ENCODE peak calls at places on chromosomes 12 and 14, in six cellular contexts. Z is H1, W is GM12878, F is HepG2, C is SK-N-SH, P is K562. E is an unnamed sample.

GRCh38 chr14:104206281-104206904 is 68.0 kb downstream of the KIF26A start:
- DNase-seq in Z (no peak), W (no peak), F (peak), C (peak), P (no peak), E (no peak)

GRCh38 chr12:124613151-124613585 is 45.8 kb upstream of the NCOR2 start:
- DNase-seq in Z (no peak), W (no peak), F (no peak), C (no peak), P (no peak), E (no peak)

GRCh38 chr12:131975228-131975627 is 25.5 kb downstream of the EP400 start:
- DNase-seq in Z (no peak), W (no peak), F (no peak), C (no peak), P (peak), E (no peak)

GRCh38 chr12:50062733-50063452 is 5.5 kb downstream of the ASIC1 start:
- DNase-seq in Z (no peak), W (no peak), F (no peak), C (no peak), P (no peak), E (no peak)

GRCh38 chr14:103633391-103633790 is 4.4 kb downstream of the KLC1 start:
- DNase-seq in Z (no peak), W (no peak), F (no peak), C (no peak), P (no peak), E (no peak)

GRCh38 chr12:3045989-3046388 is 31.2 kb upstream of the TSPAN9 start:
- DNase-seq in Z (no peak), W (no peak), F (no peak), C (no peak), P (no peak), E (no peak)

GRCh38 chr12:58633479-58633878 is 286.8 kb downstream of the LRIG3 start:
- DNase-seq in Z (no peak), W (no peak), F (no peak), C (no peak), P (no peak), E (no peak)

GRCh38 chr14:21796912-21797311 is 123.3 kb upstream of the OR4E1 start:
- DNase-seq in Z (no peak), W (no peak), F (no peak), C (no peak), P (no peak), E (no peak)

GRCh38 chr12:130461868-130462557 is 124.3 kb downstream of the PIWIL1 start:
- DNase-seq in Z (no peak), W (no peak), F (no peak), C (no peak), P (no peak), E (no peak)

GRCh38 chr12:75641031-75641780 is 129.8 kb upstream of the KRR1 start:
- DNase-seq in Z (no peak), W (peak), F (no peak), C (no peak), P (peak), E (peak)

GRCh38 chr12:109677323-109677722 is 36.3 kb upstream of the FAM222A start:
- DNase-seq in Z (no peak), W (no peak), F (no peak), C (no peak), P (no peak), E (no peak)

GRCh38 chr12:131007031-131007793 is 53.5 kb downstream of the ADGRD1 start:
- DNase-seq in Z (no peak), W (no peak), F (peak), C (peak), P (no peak), E (no peak)

GRCh38 chr12:718756-719138 is 33.6 kb upstream of the WNK1 start:
- DNase-seq in Z (no peak), W (no peak), F (no peak), C (no peak), P (no peak), E (no peak)

GRCh38 chr12:57175428-57176138 is 28.2 kb upstream of the LRP1-AS start:
- DNase-seq in Z (peak), W (no peak), F (peak), C (peak), P (peak), E (peak)

GRCh38 chr12:123602651-123603195 is 824 bp downstream of the DDX55 start:
- DNase-seq in Z (no peak), W (no peak), F (no peak), C (no peak), P (peak), E (peak)

GRCh38 chr12:117986705-117987469 is 18.1 kb upstream of the KSR2 start:
- DNase-seq in Z (no peak), W (no peak), F (no peak), C (no peak), P (no peak), E (no peak)

GRCh38 chr14:100376751-100377171 is 53.6 kb downstream of the SLC25A47 start:
- DNase-seq in Z (no peak), W (no peak), F (peak), C (no peak), P (peak), E (peak)

DNA sequence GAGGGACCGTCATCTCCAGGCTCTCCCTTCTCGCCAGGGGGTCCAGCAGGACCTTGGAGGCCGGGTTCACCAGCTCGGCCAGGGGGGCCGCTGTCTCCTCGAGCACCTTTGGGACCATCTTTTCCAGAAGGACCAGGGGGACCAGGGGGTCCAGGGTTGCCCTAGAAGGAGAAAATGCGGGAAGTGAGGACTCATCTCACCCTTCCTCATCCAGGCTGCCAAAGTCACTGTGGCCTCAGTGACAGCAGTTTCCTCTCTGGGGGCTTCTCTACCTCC is 15.1 kb downstream of the TMEM106C start:
- DNase-seq in Z (no peak), W (no peak), F (no peak), C (no peak), P (no peak), E (no peak)
- TF ChIP-seq POLR2AphosphoS5 in Z (no peak), W (no peak), F (no peak), C (no peak), P (no peak), E (no peak)

GRCh38 chr12:27331299-27331926 is 1.2 kb upstream of the BMAL2 start:
- DNase-seq in Z (no peak), W (peak), F (peak), C (no peak), P (peak), E (no peak)
- H3K27ac ChIP-seq in Z (no peak), W (peak), F (no peak), C (peak), P (no peak), E (no peak)

GRCh38 chr12:79927772-79928474 is 7.0 kb downstream of the PPP1R12A start:
- DNase-seq in Z (no peak), W (peak), F (no peak), C (no peak), P (peak), E (peak)
- TF ChIP-seq GABPA in Z (no peak), W (no peak), F (no peak), C (no peak), P (no peak), E (no peak)

DNA sequence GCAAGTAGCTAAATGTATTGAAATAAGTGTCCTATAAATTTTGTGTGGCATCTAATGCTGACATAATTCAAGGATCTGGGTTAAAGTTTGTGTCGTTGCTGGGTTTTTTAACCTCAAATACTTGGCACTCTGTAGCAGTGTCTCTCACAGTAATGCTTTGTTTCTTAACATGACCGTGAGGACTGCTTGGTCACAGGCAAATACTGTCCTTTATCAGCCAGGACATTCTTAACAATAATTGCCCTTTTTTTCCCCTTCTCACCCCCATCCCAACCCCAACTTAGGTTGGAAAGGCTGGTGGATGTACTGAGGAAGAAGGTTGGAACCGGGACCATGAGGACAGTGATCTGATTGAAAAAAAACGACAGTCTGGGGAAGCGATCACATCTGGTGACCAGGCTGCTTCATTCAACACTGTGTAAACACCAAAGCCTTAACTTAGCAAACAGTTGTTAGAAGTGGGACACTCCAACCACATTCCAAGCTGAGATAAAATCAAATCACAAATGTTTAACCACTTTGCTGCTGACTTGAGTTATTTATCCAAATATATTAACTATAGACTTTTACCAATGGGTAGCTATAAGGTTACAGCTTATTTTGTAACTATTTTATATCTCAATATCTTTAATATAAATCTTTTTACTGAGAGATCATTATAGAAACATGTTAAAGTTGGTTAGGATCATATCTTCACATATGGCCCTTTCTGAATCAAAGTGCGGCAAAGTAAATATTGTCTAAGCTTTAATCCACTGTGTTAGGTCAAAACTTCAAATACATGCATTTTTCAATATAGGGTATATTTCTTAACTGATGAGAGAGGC is 48.2 kb downstream of the FOXA1 start:
- DNase-seq in Z (no peak), W (no peak), F (peak), C (no peak), P (no peak), E (no peak)
- TF ChIP-seq POLR2AphosphoS5 in Z (no peak), W (no peak), F (no peak), C (no peak), P (no peak), E (no peak)